ENCODE peak calls at places on chromosomes 13 and 19, in six cellular contexts. P is tibial nerve, Z is A673, L is adrenal gland, B is GM23248, K is psoas muscle. C is an unnamed sample. For H3K36me3 and H3K4me1, the result is how much of the 10 kb centered on the place peaks cover.

GRCh38 chr13:41962994-41963393 is 2.1 kb upstream of the VWA8 start:
- DNase-seq in K (no peak), P (no peak), Z (no peak), B (no peak), L (no peak), C (no peak)

GRCh38 chr19:43432866-43433673 is 18.4 kb downstream of the TEX101 start:
- DNase-seq in P (no peak), L (peak), Z (peak), K (peak), B (peak), C (peak)

GRCh38 chr13:30873519-30873918 is 32.6 kb upstream of the MEDAG start:
- DNase-seq in P (no peak), B (no peak), K (no peak), L (no peak), Z (no peak), C (peak)

GRCh38 chr13:32426981-32427851 is 714 bp downstream of the N4BP2L1 start:
- DNase-seq in P (peak), K (peak), B (peak), Z (peak), L (peak), C (peak)

GRCh38 chr19:31301306-31301980 is 47.8 kb downstream of the TSHZ3 start:
- DNase-seq in P (no peak), K (no peak), Z (no peak), B (no peak), L (no peak), C (no peak)

GRCh38 chr19:58518261-58519086 is 1.1 kb downstream of the ZBTB45 start:
- DNase-seq in K (no peak), B (peak), Z (no peak), P (no peak), L (no peak), C (no peak)

GRCh38 chr19:57947088-57947418 is 453 bp downstream of the ZNF256 start:
- DNase-seq in Z (no peak), L (peak), K (no peak), P (no peak), B (peak), C (peak)

GRCh38 chr13:23899555-23899954 is 2.3 kb upstream of the C1QTNF9B start:
- DNase-seq in B (peak), K (no peak), Z (peak), L (peak), P (no peak), C (peak)

GRCh38 chr13:40812102-40812501 is 22.7 kb downstream of the SLC25A15 start:
- DNase-seq in B (no peak), L (no peak), K (no peak), Z (no peak), P (no peak), C (no peak)

GRCh38 chr19:57165846-57166245 is 1.4 kb downstream of the DUXA start:
- DNase-seq in B (peak), P (no peak), Z (no peak), K (no peak), L (no peak), C (no peak)

GRCh38 chr19:12763100-12763499 is 11.5 kb downstream of the BEST2 start:
- DNase-seq in P (no peak), K (no peak), B (no peak), Z (no peak), L (no peak), C (no peak)

GRCh38 chr13:78768950-78769349 is 110.0 kb upstream of the OBI1 start:
- DNase-seq in L (no peak), K (no peak), P (no peak), B (no peak), Z (no peak), C (no peak)

GRCh38 chr19:35471946-35472345 is 18.3 kb downstream of the KRTDAP start:
- DNase-seq in L (no peak), P (no peak), B (no peak), Z (no peak), K (no peak), C (no peak)

GRCh38 chr13:112059457-112060317 is 7.3 kb upstream of the SOX1 start:
- DNase-seq in K (no peak), Z (no peak), B (no peak), P (no peak), L (no peak), C (no peak)

GRCh38 chr19:51712461-51713081 is 11.2 kb downstream of the HAS1 start:
- DNase-seq in P (no peak), K (no peak), L (no peak), B (peak), Z (peak), C (no peak)

GRCh38 chr13:44796597-44797517 is 192.4 kb downstream of the NUFIP1 start:
- DNase-seq in L (no peak), K (no peak), B (no peak), P (no peak), Z (no peak), C (no peak)

GRCh38 chr19:49808762-49809154 is 4.3 kb downstream of the FUZ start:
- DNase-seq in P (peak), B (peak), K (peak), Z (peak), L (peak), C (peak)

GRCh38 chr13:73081256-73081915 is 22.6 kb downstream of the KLF5 start:
- DNase-seq in L (no peak), K (no peak), B (no peak), P (no peak), Z (no peak), C (no peak)

GRCh38 chr13:92823059-92823458 is 403.5 kb upstream of the GPC6 start:
- DNase-seq in P (no peak), L (no peak), Z (no peak), K (no peak), B (no peak), C (no peak)

GRCh38 chr13:108609353-108609752 is 20.1 kb upstream of the MYO16 start:
- DNase-seq in K (no peak), P (no peak), B (peak), L (no peak), Z (peak), C (no peak)

GRCh38 chr19:33052352-33052972 is 12.2 kb downstream of the RHPN2 start:
- DNase-seq in P (no peak), L (no peak), Z (peak), B (peak), K (no peak), C (no peak)

GRCh38 chr13:102317593-102317992 is 84.3 kb downstream of the FGF14 start:
- DNase-seq in L (peak), Z (no peak), K (peak), P (peak), B (peak), C (peak)

GRCh38 chr19:33251526-33252090 is 26.0 kb upstream of the SLC7A10 start:
- DNase-seq in B (no peak), Z (no peak), L (no peak), K (peak), P (no peak), C (peak)

GRCh38 chr13:39856714-39857113 is 201.3 kb downstream of the COG6 start:
- DNase-seq in K (no peak), L (no peak), Z (no peak), P (no peak), B (no peak), C (no peak)

GRCh38 chr19:9009431-9009830 is 778 bp downstream of the MUC16 start:
- DNase-seq in Z (no peak), P (no peak), L (no peak), B (no peak), K (no peak), C (no peak)

GRCh38 chr13:79775830-79776229 is 294.9 kb downstream of the NDFIP2 start:
- DNase-seq in P (no peak), L (no peak), K (no peak), Z (peak), B (peak), C (peak)

GRCh38 chr13:59447846-59448620 is 715.7 kb downstream of the DIAPH3 start:
- DNase-seq in P (no peak), Z (no peak), K (no peak), B (peak), L (no peak), C (no peak)

GRCh38 chr13:48533986-48534600 is 1.2 kb upstream of the RCBTB2 start:
- DNase-seq in Z (no peak), L (no peak), B (no peak), P (no peak), K (no peak), C (no peak)

GRCh38 chr19:29211562-29212416 is 1.2 kb downstream of the UQCRFS1 start:
- DNase-seq in L (peak), Z (peak), P (no peak), K (no peak), B (peak), C (no peak)

GRCh38 chr13:22030321-22030720 is 359.4 kb downstream of the FGF9 start:
- DNase-seq in Z (no peak), P (no peak), L (no peak), B (no peak), K (no peak), C (no peak)

GRCh38 chr13:25846227-25846984 is 205.4 kb downstream of the SHISA2 start:
- DNase-seq in B (no peak), Z (no peak), P (no peak), L (no peak), K (no peak), C (no peak)

GRCh38 chr19:45098521-45099464 is 5.8 kb downstream of the PPP1R37 start:
- DNase-seq in L (peak), P (no peak), Z (peak), K (peak), B (peak), C (peak)

GRCh38 chr13:64884976-64885375 is 2345.2 kb downstream of the PCDH9 start:
- DNase-seq in P (no peak), L (no peak), Z (no peak), K (no peak), B (no peak), C (no peak)

GRCh38 chr19:14198384-14199376 is 7.3 kb downstream of the ADGRL1 start:
- DNase-seq in Z (peak), L (no peak), K (no peak), B (no peak), P (no peak), C (peak)

GRCh38 chr13:44818428-44818827 is 170.8 kb downstream of the NUFIP1 start:
- DNase-seq in P (no peak), K (no peak), Z (peak), L (no peak), B (peak), C (peak)

GRCh38 chr13:102142473-102142826 is 259.4 kb downstream of the FGF14 start:
- DNase-seq in L (no peak), B (no peak), Z (no peak), P (no peak), K (no peak), C (no peak)

GRCh38 chr19:45641274-45642105 is 2.3 kb upstream of the EML2 start:
- DNase-seq in Z (peak), L (peak), K (peak), P (peak), B (peak), C (no peak)

GRCh38 chr13:102868366-102868936 is 22.6 kb downstream of the ERCC5 start:
- DNase-seq in P (no peak), L (no peak), K (no peak), B (peak), Z (no peak), C (no peak)

GRCh38 chr13:39417643-39418042 is 185.3 kb downstream of the LHFPL6 start:
- DNase-seq in P (no peak), B (peak), K (no peak), Z (peak), L (no peak), C (no peak)

GRCh38 chr19:12937243-12938053 is 961 bp upstream of the CALR start:
- DNase-seq in Z (peak), L (peak), P (peak), K (no peak), B (peak), C (peak)

DNA sequence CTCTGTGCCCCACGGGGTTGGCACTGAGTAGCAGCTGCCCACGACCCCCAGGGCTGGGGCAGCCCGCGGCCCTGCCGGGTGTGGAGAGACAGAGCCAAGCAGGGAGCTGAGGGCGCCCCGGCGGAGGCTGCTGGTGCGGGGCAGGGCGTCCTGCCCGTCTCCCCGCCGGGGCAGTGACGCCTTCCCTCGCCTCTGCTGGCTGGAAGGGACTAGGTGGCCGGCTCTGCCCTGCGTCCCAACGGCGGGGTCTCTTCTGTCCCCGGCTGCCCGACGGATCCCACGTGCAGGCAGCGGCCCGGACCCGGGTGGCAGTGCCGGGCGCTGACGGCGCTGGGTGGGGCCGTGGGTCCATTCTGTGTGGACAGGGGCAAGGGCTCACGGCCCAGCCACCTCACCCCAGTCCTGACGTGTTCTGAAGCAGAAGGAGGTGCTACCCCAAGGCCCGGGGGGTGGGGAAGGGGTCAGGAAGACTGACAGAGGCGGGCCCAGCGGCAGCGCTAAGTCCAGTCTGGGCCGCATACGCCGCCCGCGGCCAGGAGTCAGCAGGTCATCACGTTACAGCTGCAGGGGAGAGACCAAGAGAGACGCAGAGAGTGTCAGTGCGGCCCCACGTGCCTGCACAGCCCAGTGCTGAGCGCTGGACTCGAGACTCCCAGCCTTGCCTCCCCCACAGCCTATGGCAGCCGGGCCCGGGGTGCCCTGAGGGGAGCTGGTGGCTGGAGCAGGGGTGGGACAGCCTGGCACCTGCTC is 15.1 kb upstream of the PLPP2 start:
- DNase-seq in K (peak), B (no peak), L (no peak), Z (no peak), P (no peak), C (no peak)
- H3K36me3 ChIP-seq in K (half or more), B (under half), L (under half), Z (under half), P (under half), C (under half)

DNA sequence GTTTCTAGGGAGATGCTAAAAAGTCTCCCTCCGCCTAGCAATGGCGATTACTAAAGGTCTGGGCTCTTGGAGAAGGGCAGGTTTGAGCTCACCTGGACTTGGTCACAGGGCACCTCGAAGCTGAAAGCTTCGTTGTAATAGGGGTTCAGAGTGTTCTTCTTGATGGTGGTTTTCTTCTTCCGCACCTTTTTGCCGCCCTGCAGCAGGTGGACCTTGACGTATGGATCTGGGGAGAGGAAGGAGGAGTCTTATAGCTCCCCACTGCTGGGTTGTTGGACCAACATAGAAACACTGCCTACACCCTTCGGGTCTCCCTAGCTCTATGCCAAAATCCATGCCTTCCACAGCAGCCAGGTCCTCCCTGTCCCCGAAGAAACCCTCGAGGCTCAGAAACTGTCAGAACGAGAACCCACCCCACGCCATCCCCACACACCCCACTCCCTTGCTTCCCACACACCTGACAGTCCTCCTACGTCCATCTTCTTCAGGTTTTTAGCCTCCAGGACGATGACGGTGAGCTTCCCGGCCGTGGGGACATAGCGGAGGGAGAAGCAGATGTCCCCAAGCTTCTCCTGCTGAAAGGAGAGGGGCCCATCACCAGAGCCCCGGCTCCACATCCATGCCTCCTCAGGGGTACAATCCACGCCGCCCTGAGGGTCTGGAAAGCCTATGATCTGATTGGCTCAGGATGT is 5.5 kb downstream of the SYT5 start:
- DNase-seq in L (no peak), K (no peak), P (no peak), Z (no peak), B (no peak), C (no peak)
- H3K4me3 ChIP-seq in L (no peak), K (no peak), P (no peak), Z (peak), B (no peak), C (peak)

GRCh38 chr13:46638262-46638661 is 85.3 kb downstream of the LRCH1 start:
- DNase-seq in Z (no peak), P (no peak), L (no peak), K (no peak), B (no peak), C (no peak)
- H3K4me1 ChIP-seq in Z (under half), P (under half), L (under half), K (under half), B (under half), C (under half)

DNA sequence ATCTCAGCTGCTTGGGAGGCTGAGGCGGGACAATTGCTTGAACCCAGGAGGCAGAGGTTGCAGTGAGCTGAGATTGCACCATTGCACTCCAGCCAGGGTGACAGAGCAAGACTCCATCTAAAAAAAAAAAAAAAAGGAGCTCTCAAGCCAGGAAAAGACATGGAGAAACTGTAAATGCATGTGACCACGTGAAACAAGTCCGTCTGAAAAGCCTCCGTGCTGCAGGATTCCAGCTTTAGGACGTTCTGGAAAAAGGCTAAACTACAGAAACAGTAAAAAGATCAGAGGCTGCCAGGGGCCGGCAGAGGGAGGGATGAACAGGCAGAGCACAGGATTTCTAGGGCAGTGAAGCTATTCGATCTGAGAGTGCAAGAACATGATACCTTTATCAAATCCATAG is 40.7 kb upstream of the NDUFS7 start:
- DNase-seq in K (no peak), Z (no peak), L (no peak), B (peak), P (no peak), C (no peak)
- H3K36me3 ChIP-seq in K (under half), Z (under half), L (under half), B (under half), P (under half), C (under half)

GRCh38 chr19:48492925-48493717 is 18.5 kb downstream of the LMTK3 start:
- DNase-seq in Z (peak), P (peak), B (peak), L (peak), K (peak), C (peak)

GRCh38 chr19:48490980-48491792 is 20.4 kb downstream of the LMTK3 start:
- DNase-seq in L (peak), K (peak), Z (peak), B (peak), P (no peak), C (peak)

GRCh38 chr19:48495391-48495790 is 16.2 kb downstream of the LMTK3 start:
- DNase-seq in K (no peak), L (no peak), P (no peak), Z (no peak), B (no peak), C (no peak)

GRCh38 chr19:48491793-48492123 is 19.9 kb downstream of the LMTK3 start:
- DNase-seq in Z (no peak), P (no peak), L (no peak), B (no peak), K (peak), C (no peak)

GRCh38 chr19:48493718-48494515 is 17.7 kb downstream of the LMTK3 start:
- DNase-seq in K (no peak), Z (no peak), P (no peak), B (no peak), L (no peak), C (no peak)
- H3K4me3 ChIP-seq in K (peak), Z (peak), P (peak), B (peak), L (no peak), C (peak)

GRCh38 chr19:17306285-17306714 is 628 bp downstream of the MRPL34 start:
- DNase-seq in Z (no peak), P (no peak), B (no peak), L (no peak), K (no peak), C (no peak)
- H3K4me1 ChIP-seq in Z (under half), P (under half), B (under half), L (under half), K (under half), C (under half)

C was measured in BE2C.